ENCODE peak calls at places on chromosomes 13 and 19, in seven cellular contexts. One of them, this sample, is unnamed.

GRCh38 chr13:39485314-39485700 is 117.7 kb downstream of the LHFPL6 start:
- DNase-seq in lower lobe of right lung: no peak
- DNase-seq in colonic mucosa: no peak
- DNase-seq in osteocyte: no peak
- DNase-seq in fibroblast of mammary gland: no peak
- DNase-seq in pancreas: no peak
- DNase-seq in cardiac muscle cell: no peak
- DNase-seq in this sample: no peak

GRCh38 chr13:98557934-98558630 is 18.8 kb downstream of the STK24 start:
- DNase-seq in lower lobe of right lung: no peak
- DNase-seq in colonic mucosa: no peak
- DNase-seq in osteocyte: no peak
- DNase-seq in fibroblast of mammary gland: peak
- DNase-seq in pancreas: no peak
- DNase-seq in cardiac muscle cell: no peak
- DNase-seq in this sample: no peak

GRCh38 chr13:66780814-66781213 is 449.3 kb downstream of the PCDH9 start:
- DNase-seq in lower lobe of right lung: no peak
- DNase-seq in colonic mucosa: no peak
- DNase-seq in osteocyte: no peak
- DNase-seq in fibroblast of mammary gland: peak
- DNase-seq in pancreas: no peak
- DNase-seq in cardiac muscle cell: no peak
- DNase-seq in this sample: no peak

GRCh38 chr19:16285769-16286564 is 38.7 kb upstream of the KLF2 start:
- DNase-seq in lower lobe of right lung: peak
- DNase-seq in colonic mucosa: no peak
- DNase-seq in osteocyte: no peak
- DNase-seq in fibroblast of mammary gland: no peak
- DNase-seq in pancreas: no peak
- DNase-seq in cardiac muscle cell: peak
- DNase-seq in this sample: no peak

GRCh38 chr19:44111910-44112463 is 1.2 kb upstream of the ZNF225 start:
- DNase-seq in lower lobe of right lung: no peak
- DNase-seq in colonic mucosa: no peak
- DNase-seq in osteocyte: no peak
- DNase-seq in fibroblast of mammary gland: peak
- DNase-seq in pancreas: no peak
- DNase-seq in cardiac muscle cell: peak
- DNase-seq in this sample: no peak

GRCh38 chr13:75660694-75661093 is 24.6 kb downstream of the LMO7 start:
- DNase-seq in lower lobe of right lung: no peak
- DNase-seq in colonic mucosa: no peak
- DNase-seq in osteocyte: no peak
- DNase-seq in fibroblast of mammary gland: no peak
- DNase-seq in pancreas: no peak
- DNase-seq in cardiac muscle cell: no peak
- DNase-seq in this sample: no peak

GRCh38 chr13:86464193-86464592 is 665.0 kb upstream of the SLITRK6 start:
- DNase-seq in lower lobe of right lung: no peak
- DNase-seq in colonic mucosa: no peak
- DNase-seq in osteocyte: no peak
- DNase-seq in fibroblast of mammary gland: no peak
- DNase-seq in pancreas: no peak
- DNase-seq in cardiac muscle cell: no peak
- DNase-seq in this sample: no peak

GRCh38 chr19:17137417-17137816 is 61.8 kb downstream of the MYO9B start:
- DNase-seq in lower lobe of right lung: peak
- DNase-seq in colonic mucosa: peak
- DNase-seq in osteocyte: no peak
- DNase-seq in fibroblast of mammary gland: no peak
- DNase-seq in pancreas: no peak
- DNase-seq in cardiac muscle cell: no peak
- DNase-seq in this sample: peak

DNA sequence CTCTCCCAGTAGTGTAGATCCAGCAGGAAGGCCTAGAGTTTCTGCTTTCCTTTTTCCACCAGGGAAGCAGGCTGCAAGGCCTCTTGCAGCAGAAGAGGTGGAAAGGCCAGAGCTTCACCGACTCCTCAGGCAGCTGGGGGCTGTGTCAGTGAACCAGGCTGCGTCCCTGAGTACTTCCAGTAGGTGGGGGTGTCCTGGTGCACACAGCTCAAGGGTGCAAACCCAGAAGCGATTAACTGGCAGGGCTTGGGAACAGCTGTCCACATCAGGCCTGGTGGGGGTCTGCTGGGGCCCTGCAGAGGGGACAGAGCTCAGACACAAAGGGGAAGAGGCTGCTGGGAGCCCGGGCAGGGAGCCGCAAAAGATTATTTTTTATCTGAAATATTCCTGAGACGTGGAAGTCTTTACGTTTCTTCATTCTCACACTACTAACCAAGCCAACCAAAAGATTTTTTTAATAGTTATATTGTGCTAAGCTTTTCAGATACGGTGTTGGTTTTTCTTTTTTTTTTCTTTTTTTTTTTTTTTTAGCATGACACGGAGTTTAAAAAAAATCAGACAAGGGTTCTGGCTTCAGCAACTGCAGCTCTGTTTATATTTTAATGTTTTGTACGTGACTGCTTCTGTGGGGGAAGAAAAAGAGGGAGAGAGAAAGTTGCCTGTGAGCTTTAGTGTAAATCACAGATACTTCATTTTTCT is 11.0 kb downstream of the TSHZ3 start:
- DNase-seq in lower lobe of right lung: no peak
- DNase-seq in colonic mucosa: no peak
- DNase-seq in osteocyte: no peak
- DNase-seq in fibroblast of mammary gland: peak
- DNase-seq in pancreas: no peak
- DNase-seq in cardiac muscle cell: peak
- DNase-seq in this sample: peak
- TF ChIP-seq CTCF in lower lobe of right lung: peak
- TF ChIP-seq CTCF in colonic mucosa: peak
- TF ChIP-seq CTCF in osteocyte: peak
- TF ChIP-seq CTCF in fibroblast of mammary gland: peak
- TF ChIP-seq CTCF in pancreas: no peak
- TF ChIP-seq CTCF in cardiac muscle cell: peak
- TF ChIP-seq CTCF in this sample: peak

GRCh38 chr13:73765651-73766384 is 368.4 kb downstream of the KLF12 start:
- DNase-seq in lower lobe of right lung: peak
- DNase-seq in colonic mucosa: peak
- DNase-seq in osteocyte: peak
- DNase-seq in fibroblast of mammary gland: peak
- DNase-seq in pancreas: peak
- DNase-seq in cardiac muscle cell: peak
- DNase-seq in this sample: peak
- TF ChIP-seq CTCF in lower lobe of right lung: no peak
- TF ChIP-seq CTCF in colonic mucosa: no peak
- TF ChIP-seq CTCF in osteocyte: no peak
- TF ChIP-seq CTCF in fibroblast of mammary gland: no peak
- TF ChIP-seq CTCF in pancreas: no peak
- TF ChIP-seq CTCF in cardiac muscle cell: no peak
- TF ChIP-seq CTCF in this sample: no peak

GRCh38 chr19:45154064-45154827 is 6.5 kb downstream of the NKPD1 start:
- DNase-seq in lower lobe of right lung: no peak
- DNase-seq in colonic mucosa: no peak
- DNase-seq in osteocyte: no peak
- DNase-seq in fibroblast of mammary gland: peak
- DNase-seq in pancreas: no peak
- DNase-seq in cardiac muscle cell: no peak
- DNase-seq in this sample: no peak

GRCh38 chr19:45153339-45154063 is 7.3 kb downstream of the NKPD1 start:
- DNase-seq in lower lobe of right lung: no peak
- DNase-seq in colonic mucosa: peak
- DNase-seq in osteocyte: no peak
- DNase-seq in fibroblast of mammary gland: peak
- DNase-seq in pancreas: no peak
- DNase-seq in cardiac muscle cell: peak
- DNase-seq in this sample: peak

GRCh38 chr19:45151821-45152503 is 8.8 kb downstream of the NKPD1 start:
- DNase-seq in lower lobe of right lung: no peak
- DNase-seq in colonic mucosa: no peak
- DNase-seq in osteocyte: no peak
- DNase-seq in fibroblast of mammary gland: no peak
- DNase-seq in pancreas: no peak
- DNase-seq in cardiac muscle cell: no peak
- DNase-seq in this sample: no peak

GRCh38 chr19:45150731-45151725 is 9.8 kb downstream of the NKPD1 start:
- DNase-seq in lower lobe of right lung: no peak
- DNase-seq in colonic mucosa: no peak
- DNase-seq in osteocyte: no peak
- DNase-seq in fibroblast of mammary gland: no peak
- DNase-seq in pancreas: no peak
- DNase-seq in cardiac muscle cell: no peak
- DNase-seq in this sample: no peak

DNA sequence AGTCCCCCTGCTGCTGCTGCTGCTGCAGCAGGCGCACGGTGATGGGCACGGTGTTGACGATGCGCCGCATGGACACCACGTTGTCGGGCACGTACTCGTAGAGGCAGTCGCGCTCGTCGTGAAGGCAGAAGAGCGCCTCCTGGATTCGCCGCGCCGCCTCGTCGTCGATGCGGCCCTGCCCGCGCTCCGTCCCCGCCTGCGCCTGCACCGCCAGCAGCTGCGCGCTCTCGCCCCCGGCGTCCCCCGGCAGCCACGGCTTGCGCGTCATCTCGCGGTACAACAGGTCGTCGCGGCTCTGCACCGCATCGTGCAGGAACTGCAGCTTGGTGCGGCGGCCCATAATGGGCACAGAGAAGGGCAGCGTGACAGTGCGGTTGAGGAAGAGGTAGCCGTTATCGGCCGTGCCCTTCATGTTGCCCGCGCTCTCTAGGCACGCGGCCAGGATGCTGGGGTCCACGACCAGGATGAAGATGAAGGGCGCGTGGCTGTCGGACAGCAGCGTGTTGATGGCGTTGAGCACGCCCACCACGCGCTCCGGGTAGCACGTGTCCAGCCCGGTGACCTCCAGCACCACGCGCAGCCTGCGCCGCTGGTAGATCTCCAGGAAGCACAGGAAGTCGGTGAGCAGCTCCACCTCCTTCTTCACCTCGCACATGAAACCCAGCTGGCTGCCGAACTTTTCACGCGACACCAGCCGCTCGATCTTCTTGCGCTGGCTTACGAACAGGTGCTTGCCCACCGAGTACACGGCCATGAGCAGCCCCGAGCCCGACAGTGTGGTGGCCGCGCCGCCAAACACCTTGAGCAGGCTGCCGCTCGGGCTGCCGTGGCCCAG is 8.1 kb downstream of the NKPD1 start:
- DNase-seq in lower lobe of right lung: peak
- DNase-seq in colonic mucosa: peak
- DNase-seq in osteocyte: no peak
- DNase-seq in fibroblast of mammary gland: peak
- DNase-seq in pancreas: no peak
- DNase-seq in cardiac muscle cell: no peak
- DNase-seq in this sample: peak
- TF ChIP-seq CTCF in lower lobe of right lung: no peak
- TF ChIP-seq CTCF in colonic mucosa: no peak
- TF ChIP-seq CTCF in osteocyte: no peak
- TF ChIP-seq CTCF in fibroblast of mammary gland: no peak
- TF ChIP-seq CTCF in pancreas: no peak
- TF ChIP-seq CTCF in cardiac muscle cell: no peak
- TF ChIP-seq CTCF in this sample: no peak

GRCh38 chr13:28528848-28529247 is 33.9 kb upstream of the FLT1 start:
- DNase-seq in lower lobe of right lung: no peak
- DNase-seq in colonic mucosa: no peak
- DNase-seq in osteocyte: no peak
- DNase-seq in fibroblast of mammary gland: peak
- DNase-seq in pancreas: no peak
- DNase-seq in cardiac muscle cell: no peak
- DNase-seq in this sample: no peak
- TF ChIP-seq CTCF in lower lobe of right lung: no peak
- TF ChIP-seq CTCF in colonic mucosa: peak
- TF ChIP-seq CTCF in osteocyte: peak
- TF ChIP-seq CTCF in fibroblast of mammary gland: no peak
- TF ChIP-seq CTCF in pancreas: no peak
- TF ChIP-seq CTCF in cardiac muscle cell: no peak
- TF ChIP-seq CTCF in this sample: no peak

GRCh38 chr19:861099-861755 is 1.8 kb downstream of the CFD start:
- DNase-seq in lower lobe of right lung: no peak
- DNase-seq in colonic mucosa: no peak
- DNase-seq in osteocyte: no peak
- DNase-seq in fibroblast of mammary gland: no peak
- DNase-seq in pancreas: no peak
- DNase-seq in cardiac muscle cell: no peak
- DNase-seq in this sample: no peak

GRCh38 chr19:862529-863304 is 3.3 kb downstream of the CFD start:
- DNase-seq in lower lobe of right lung: peak
- DNase-seq in colonic mucosa: peak
- DNase-seq in osteocyte: peak
- DNase-seq in fibroblast of mammary gland: peak
- DNase-seq in pancreas: peak
- DNase-seq in cardiac muscle cell: peak
- DNase-seq in this sample: no peak

GRCh38 chr19:863305-863620 is 3.8 kb downstream of the CFD start:
- DNase-seq in lower lobe of right lung: no peak
- DNase-seq in colonic mucosa: no peak
- DNase-seq in osteocyte: no peak
- DNase-seq in fibroblast of mammary gland: no peak
- DNase-seq in pancreas: no peak
- DNase-seq in cardiac muscle cell: no peak
- DNase-seq in this sample: no peak

GRCh38 chr19:860481-861098 is 1.1 kb downstream of the CFD start:
- DNase-seq in lower lobe of right lung: peak
- DNase-seq in colonic mucosa: peak
- DNase-seq in osteocyte: peak
- DNase-seq in fibroblast of mammary gland: peak
- DNase-seq in pancreas: no peak
- DNase-seq in cardiac muscle cell: peak
- DNase-seq in this sample: peak

GRCh38 chr19:861756-862528 is 2.5 kb downstream of the CFD start:
- DNase-seq in lower lobe of right lung: peak
- DNase-seq in colonic mucosa: peak
- DNase-seq in osteocyte: peak
- DNase-seq in fibroblast of mammary gland: no peak
- DNase-seq in pancreas: no peak
- DNase-seq in cardiac muscle cell: peak
- DNase-seq in this sample: no peak
- TF ChIP-seq CTCF in lower lobe of right lung: no peak
- TF ChIP-seq CTCF in colonic mucosa: no peak
- TF ChIP-seq CTCF in osteocyte: peak
- TF ChIP-seq CTCF in fibroblast of mammary gland: no peak
- TF ChIP-seq CTCF in pancreas: no peak
- TF ChIP-seq CTCF in cardiac muscle cell: no peak
- TF ChIP-seq CTCF in this sample: no peak

GRCh38 chr19:37329686-37330085 is 41.2 kb upstream of the ZNF527 start:
- DNase-seq in lower lobe of right lung: no peak
- DNase-seq in colonic mucosa: no peak
- DNase-seq in osteocyte: no peak
- DNase-seq in fibroblast of mammary gland: peak
- DNase-seq in pancreas: no peak
- DNase-seq in cardiac muscle cell: peak
- DNase-seq in this sample: no peak
- TF ChIP-seq CTCF in lower lobe of right lung: no peak
- TF ChIP-seq CTCF in colonic mucosa: no peak
- TF ChIP-seq CTCF in osteocyte: peak
- TF ChIP-seq CTCF in fibroblast of mammary gland: peak
- TF ChIP-seq CTCF in pancreas: no peak
- TF ChIP-seq CTCF in cardiac muscle cell: peak
- TF ChIP-seq CTCF in this sample: no peak

This sample was measured in left ventricle myocardium inferior.